ENCODE peak calls at places on chromosome 15, in five cellular contexts. Q, F, R, P and D are unnamed samples.

GRCh38 chr15:60526127-60526616 is 47.2 kb upstream of the ICE2 start:
- DNase-seq in Q (peak; percentile 90), F (no peak), R (no peak), P (no peak), D (peak; percentile 55)

GRCh38 chr15:77335298-77335697 is 84.6 kb downstream of the PEAK1 start:
- DNase-seq in Q (peak; percentile 64), F (no peak), R (no peak), P (peak; percentile 51), D (no peak)

GRCh38 chr15:63234479-63234878 is 42.9 kb upstream of the APH1B start:
- DNase-seq in Q (peak; percentile 81), F (peak; percentile 76), R (no peak), P (peak; percentile 42), D (no peak)

GRCh38 chr15:92801412-92801773 is 98.7 kb upstream of the CHD2 start:
- DNase-seq in Q (no peak), F (peak; percentile 88), R (peak; percentile 69), P (no peak), D (no peak)

GRCh38 chr15:76341366-76342045 is 4.9 kb downstream of the ISL2 start:
- DNase-seq in Q (no peak), F (no peak), R (peak; percentile 62), P (no peak), D (no peak)

GRCh38 chr15:93141373-93141790 is 52.4 kb upstream of the RGMA start:
- DNase-seq in Q (no peak), F (no peak), R (no peak), P (no peak), D (peak; percentile 60)

GRCh38 chr15:57580866-57581265 is 10.8 kb upstream of the MYZAP start:
- DNase-seq in Q (no peak), F (no peak), R (no peak), P (no peak), D (no peak)

GRCh38 chr15:73674587-73674986 is 9.6 kb upstream of the CD276 start:
- DNase-seq in Q (no peak), F (no peak), R (no peak), P (no peak), D (no peak)

GRCh38 chr15:94239474-94239873 is 8.1 kb downstream of the MCTP2 start:
- DNase-seq in Q (no peak), F (no peak), R (no peak), P (no peak), D (no peak)

GRCh38 chr15:84889991-84890669 is 5.7 kb downstream of the SLC28A1 start:
- DNase-seq in Q (no peak), F (no peak), R (no peak), P (no peak), D (no peak)

GRCh38 chr15:93759626-93760025 is 471.7 kb upstream of the MCTP2 start:
- DNase-seq in Q (no peak), F (no peak), R (no peak), P (no peak), D (no peak)

GRCh38 chr15:92714071-92714456 is 58.5 kb upstream of the FAM174B start:
- DNase-seq in Q (peak; percentile 42), F (peak; percentile 47), R (peak; percentile 71), P (peak; percentile 29), D (no peak)

GRCh38 chr15:60859996-60860494 is 369.1 kb downstream of the RORA start:
- DNase-seq in Q (no peak), F (peak; percentile 12), R (no peak), P (no peak), D (no peak)

GRCh38 chr15:36612063-36612788 is 32.8 kb downstream of the CDIN1 start:
- DNase-seq in Q (no peak), F (peak; percentile 81), R (peak; percentile 34), P (no peak), D (no peak)

GRCh38 chr15:62068071-62068786 is 1.5 kb downstream of the C2CD4A start:
- DNase-seq in Q (peak; percentile 44), F (peak; percentile 29), R (peak; percentile 66), P (no peak), D (no peak)

GRCh38 chr15:69662668-69663000 is 210.0 kb downstream of the RPLP1 start:
- DNase-seq in Q (no peak), F (no peak), R (peak; percentile 72), P (no peak), D (no peak)

GRCh38 chr15:43514241-43515057 is 3.0 kb upstream of the MAP1A start:
- DNase-seq in Q (no peak), F (no peak), R (peak; percentile 64), P (peak; percentile 95), D (peak; percentile 13)

GRCh38 chr15:101031203-101031602 is 112.0 kb downstream of the LRRK1 start:
- DNase-seq in Q (no peak), F (no peak), R (peak; percentile 0), P (no peak), D (no peak)

GRCh38 chr15:83626171-83626802 is 27.6 kb upstream of the ADAMTSL3 start:
- DNase-seq in Q (no peak), F (no peak), R (no peak), P (no peak), D (no peak)

GRCh38 chr15:35393403-35393802 is 152.6 kb downstream of the DPH6 start:
- DNase-seq in Q (no peak), F (no peak), R (peak; percentile 16), P (no peak), D (no peak)

GRCh38 chr15:42090781-42091180 is 3.6 kb downstream of the PLA2G4D start:
- DNase-seq in Q (no peak), F (no peak), R (no peak), P (no peak), D (no peak)

GRCh38 chr15:64837502-64837901 is 4.2 kb upstream of the PLEKHO2 start:
- DNase-seq in Q (peak; percentile 56), F (no peak), R (no peak), P (no peak), D (no peak)

GRCh38 chr15:29057856-29058255 is 172.1 kb downstream of the APBA2 start:
- DNase-seq in Q (no peak), F (no peak), R (no peak), P (no peak), D (no peak)

GRCh38 chr15:78620021-78620838 is 566 bp downstream of the CHRNA3 start:
- DNase-seq in Q (no peak), F (no peak), R (peak; percentile 76), P (no peak), D (no peak)

GRCh38 chr15:73968461-73968860 is 23.6 kb downstream of the STOML1 start:
- DNase-seq in Q (no peak), F (no peak), R (no peak), P (no peak), D (no peak)